ENCODE peak calls at places on chromosomes 6 and 20, in four cellular contexts. M is PC-9, L is stomach, V is brain microvascular endothelial cell. F is an unnamed sample.

GRCh38 chr6:43086022-43086658 is 10.0 kb downstream of the PTK7 start:
- DNase-seq in M (no peak), L (no peak), V (no peak), F (no peak)

GRCh38 chr20:50200482-50201104 is 10.0 kb downstream of the CEBPB start:
- DNase-seq in V (no peak), L (no peak), M (no peak), F (no peak)

GRCh38 chr6:107221519-107221918 is 106.2 kb upstream of the BEND3 start:
- DNase-seq in L (no peak), V (no peak), M (no peak), F (no peak)

GRCh38 chr6:129641344-129641743 is 68.6 kb downstream of the ARHGAP18 start:
- DNase-seq in L (no peak), M (no peak), V (peak; percentile 37), F (no peak)

GRCh38 chr6:132140150-132140549 is 189.0 kb upstream of the CCN2 start:
- DNase-seq in M (no peak), L (no peak), V (no peak), F (no peak)

GRCh38 chr20:59817406-59817805 is 116.0 kb downstream of the SYCP2 start:
- DNase-seq in L (no peak), M (no peak), V (no peak), F (no peak)

GRCh38 chr20:431012-431904 is 23.2 kb downstream of the RBCK1 start:
- DNase-seq in L (peak; percentile 77), M (peak; percentile 75), V (peak; percentile 55), F (peak; percentile 86)

GRCh38 chr20:618980-619379 is 8.9 kb upstream of the TCF15 start:
- DNase-seq in L (no peak), M (no peak), V (no peak), F (no peak)

GRCh38 chr6:52868240-52868639 is 27.6 kb upstream of the GSTA5 start:
- DNase-seq in L (no peak), V (no peak), M (no peak), F (no peak)

GRCh38 chr20:8464368-8464767 is 332.3 kb downstream of the PLCB1 start:
- DNase-seq in L (peak; percentile 48), M (no peak), V (peak; percentile 48), F (no peak)

GRCh38 chr6:109686566-109686965 is 4.4 kb downstream of the AK9 start:
- DNase-seq in M (no peak), L (no peak), V (no peak), F (no peak)

GRCh38 chr6:156269751-156270369 is 507.3 kb upstream of the ARID1B start:
- DNase-seq in L (no peak), M (no peak), V (no peak), F (no peak)

GRCh38 chr20:62571667-62572344 is 70.5 kb upstream of the SLCO4A1 start:
- DNase-seq in M (no peak), V (no peak), L (no peak), F (no peak)

GRCh38 chr6:107613980-107614379 is 124.1 kb downstream of the SOBP start:
- DNase-seq in M (no peak), L (no peak), V (no peak), F (no peak)

GRCh38 chr6:52423448-52423847 is 3.3 kb downstream of the EFHC1 start:
- DNase-seq in L (no peak), V (no peak), M (no peak), F (no peak)

GRCh38 chr6:29760328-29760727 is 37.1 kb downstream of the HLA-F start:
- DNase-seq in M (no peak), V (no peak), L (no peak), F (no peak)

GRCh38 chr6:69895396-69895795 is 29.0 kb downstream of the COL19A1 start:
- DNase-seq in L (no peak), M (no peak), V (no peak), F (no peak)
- TF ChIP-seq CTCF in L (no peak), M (no peak), V (no peak), F (no peak)

GRCh38 chr20:38805958-38806854 is 709 bp downstream of the PPP1R16B start:
- DNase-seq in L (no peak), V (no peak), M (no peak), F (no peak)

GRCh38 chr20:38804682-38805501 is 605 bp upstream of the PPP1R16B start:
- DNase-seq in M (no peak), L (peak; percentile 43), V (no peak), F (no peak)

GRCh38 chr20:38804243-38804642 is 1.3 kb upstream of the PPP1R16B start:
- DNase-seq in L (no peak), V (no peak), M (no peak), F (no peak)

GRCh38 chr20:38805502-38805957 is at the start of gene PPP1R16B:
- DNase-seq in M (no peak), V (no peak), L (peak; percentile 50), F (peak; percentile 20)

GRCh38 chr20:38806855-38807655 is 1.6 kb downstream of the PPP1R16B start:
- DNase-seq in V (no peak), L (no peak), M (no peak), F (no peak)
- H3K4me3 ChIP-seq in V (no peak overlapping the region), L (peak overlapping the region; percentile 66), M (no peak overlapping the region), F (no peak overlapping the region)

DNA sequence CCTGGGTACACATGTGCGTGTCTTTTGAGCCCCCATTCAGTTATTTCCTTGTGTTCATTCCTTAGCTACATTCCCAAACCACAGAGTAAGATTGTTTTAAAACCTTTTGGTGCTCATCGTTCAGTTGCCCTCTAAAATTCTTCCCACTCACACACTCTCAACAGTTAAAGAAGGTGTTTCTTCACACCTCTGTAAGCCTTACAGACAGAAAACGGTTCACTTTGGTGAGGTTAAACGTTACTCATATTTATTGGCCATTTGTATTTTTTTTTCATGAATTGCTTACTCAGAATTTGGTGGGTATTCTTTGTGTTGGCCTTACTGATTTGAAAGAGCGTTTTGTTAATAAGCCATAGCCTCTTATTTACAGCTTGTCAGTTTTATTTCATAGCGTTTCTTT is 97.7 kb downstream of the CDYL start:
- DNase-seq in M (no peak), L (no peak), V (no peak), F (no peak)
- H3K36me3 ChIP-seq in M (no peaks in the 10 kb centered on the region), L (no peaks in the 10 kb centered on the region), V (no peaks in the 10 kb centered on the region), F (no peaks in the 10 kb centered on the region)

GRCh38 chr20:24783631-24784492 is 165.2 kb upstream of the CST7 start:
- DNase-seq in M (no peak), V (no peak), L (peak; percentile 30), F (no peak)
- TF ChIP-seq CTCF in M (no peak), V (peak; percentile 35), L (no peak), F (peak; percentile 6)

DNA sequence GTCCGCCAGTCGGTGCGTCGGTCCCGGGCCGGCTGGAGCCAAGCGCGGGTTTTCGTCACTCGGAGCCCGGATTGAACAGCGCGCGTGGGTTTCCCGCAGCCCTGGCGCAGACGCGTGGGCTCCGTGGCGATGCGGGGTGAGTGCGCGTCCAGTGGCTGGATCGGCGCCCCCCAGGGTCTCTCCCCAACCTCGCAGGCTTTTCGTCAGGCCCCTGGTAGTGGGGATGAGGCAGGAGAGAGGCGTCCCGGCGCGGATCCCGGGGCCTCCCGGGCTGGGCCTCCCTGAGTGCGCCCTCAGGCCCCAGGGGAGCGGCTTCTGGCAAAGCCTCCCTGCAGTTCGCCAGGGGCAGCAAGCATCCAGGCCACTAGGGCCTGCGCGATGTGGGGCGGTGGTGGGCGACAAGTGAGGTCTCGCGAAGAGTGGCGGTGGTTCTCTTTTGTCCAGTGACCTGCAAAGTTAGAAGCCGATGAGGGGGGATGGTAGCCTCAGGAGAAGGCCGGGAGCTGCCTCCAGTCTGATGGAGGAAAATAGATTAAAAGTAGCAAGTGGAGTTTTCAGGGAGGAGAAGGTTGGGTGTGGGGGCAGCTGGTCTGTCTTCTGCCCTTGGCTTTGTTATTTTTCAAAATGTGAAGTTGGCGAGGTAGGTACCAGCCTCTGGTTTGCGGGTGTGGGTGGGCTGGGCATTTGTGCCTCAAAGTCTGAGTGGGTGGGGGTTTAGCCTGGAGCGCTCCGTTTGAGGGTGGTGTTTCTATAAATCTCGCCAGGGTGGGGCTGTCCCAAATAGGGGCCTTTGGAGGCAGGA is 1.6 kb downstream of the TOX2 start:
- DNase-seq in M (no peak), L (no peak), V (no peak), F (no peak)
- H3K4me3 ChIP-seq in M (peak overlapping the region; percentile 82), L (peak overlapping the region; percentile 53), V (peak overlapping the region; percentile 72), F (no peak overlapping the region)

DNA sequence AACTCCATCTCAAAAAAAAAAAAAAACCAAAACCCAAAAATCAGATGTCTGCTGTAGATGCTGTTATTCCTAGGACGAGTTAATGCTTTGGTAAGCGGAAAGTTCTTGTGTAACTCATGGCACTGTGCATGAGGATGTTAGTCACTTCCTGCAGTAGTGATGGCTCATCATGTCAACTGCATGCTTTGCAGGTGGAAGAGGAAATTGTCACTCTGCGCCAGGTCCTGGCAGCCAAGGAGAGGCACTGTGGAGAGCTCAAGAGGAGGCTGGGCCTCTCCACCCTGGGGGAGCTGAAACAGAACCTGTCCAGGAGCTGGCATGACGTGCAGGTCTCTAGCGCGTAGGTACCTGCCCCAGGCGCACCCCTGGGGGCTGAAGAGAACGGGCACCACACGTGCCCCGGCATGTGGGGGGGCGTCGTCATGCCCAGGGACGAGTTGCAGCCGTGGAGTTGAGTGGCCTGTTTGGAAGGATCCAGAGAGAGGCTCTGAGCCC is 8.5 kb downstream of the TPD52L2 start:
- DNase-seq in M (no peak), V (peak; percentile 69), L (no peak), F (no peak)
- H3K36me3 ChIP-seq in M (peaks cover 66% of the 10 kb centered on the region), V (peaks cover 83% of the 10 kb centered on the region), L (peaks cover 100% of the 10 kb centered on the region), F (peaks cover 5% of the 10 kb centered on the region)

GRCh38 chr20:36951198-36951976 is at the start of gene SAMHD1:
- DNase-seq in M (peak; percentile 99), L (peak; percentile 97), V (peak; percentile 95), F (peak; percentile 98)

GRCh38 chr20:36951977-36952738 is 650 bp upstream of the SAMHD1 start:
- DNase-seq in M (no peak), L (no peak), V (no peak), F (peak; percentile 72)

GRCh38 chr20:36950432-36951197 is 893 bp downstream of the SAMHD1 start:
- DNase-seq in M (peak; percentile 29), V (peak; percentile 2), L (peak; percentile 28), F (peak; percentile 38)
- TF ChIP-seq CTCF in M (no peak), V (peak; percentile 13), L (no peak), F (no peak)

GRCh38 chr6:18281564-18281963 is 17.2 kb upstream of the DEK start:
- DNase-seq in L (no peak), V (no peak), M (no peak), F (no peak)

GRCh38 chr6:18280084-18280483 is 15.8 kb upstream of the DEK start:
- DNase-seq in V (no peak), L (no peak), M (peak; percentile 33), F (no peak)

GRCh38 chr6:18276610-18277009 is 12.3 kb upstream of the DEK start:
- DNase-seq in V (no peak), M (no peak), L (no peak), F (no peak)

GRCh38 chr6:18277181-18278006 is 13.1 kb upstream of the DEK start:
- DNase-seq in M (no peak), V (no peak), L (no peak), F (no peak)
- H3K4me3 ChIP-seq in M (no peak overlapping the region), V (peak overlapping the region; percentile 56), L (peak overlapping the region; percentile 44), F (no peak overlapping the region)